ENCODE peak calls at places on chromosomes 5 and 9, in nine cellular contexts. One of them, this sample, is unnamed.

GRCh38 chr9:94805585-94805984 is 79.1 kb downstream of the AOPEP start:
- DNase-seq in GF-D8: no peak
- DNase-seq in stimulated activated naive CD4-positive, alpha-beta T cell: no peak
- DNase-seq in GM20000: no peak
- DNase-seq in cardiac fibroblast: peak
- DNase-seq in posterior vena cava: no peak
- DNase-seq in endothelial cell: no peak
- DNase-seq in nephron progenitor cell: no peak
- DNase-seq in mucosa of descending colon: peak
- DNase-seq in this sample: peak

GRCh38 chr5:119080975-119081374 is 10.1 kb downstream of the DMXL1 start:
- DNase-seq in GF-D8: no peak
- DNase-seq in nephron progenitor cell: no peak
- DNase-seq in stimulated activated naive CD4-positive, alpha-beta T cell: no peak
- DNase-seq in mucosa of descending colon: no peak
- DNase-seq in GM20000: no peak
- DNase-seq in endothelial cell: no peak
- DNase-seq in cardiac fibroblast: no peak
- DNase-seq in posterior vena cava: no peak
- DNase-seq in this sample: no peak

GRCh38 chr5:139435676-139436075 is 3.6 kb downstream of the DNAJC18 start:
- DNase-seq in stimulated activated naive CD4-positive, alpha-beta T cell: no peak
- DNase-seq in GM20000: no peak
- DNase-seq in nephron progenitor cell: no peak
- DNase-seq in endothelial cell: no peak
- DNase-seq in posterior vena cava: peak
- DNase-seq in cardiac fibroblast: no peak
- DNase-seq in mucosa of descending colon: no peak
- DNase-seq in GF-D8: no peak
- DNase-seq in this sample: no peak

GRCh38 chr9:121684381-121685145 is 33.1 kb downstream of the DAB2IP start:
- DNase-seq in nephron progenitor cell: peak
- DNase-seq in posterior vena cava: peak
- DNase-seq in stimulated activated naive CD4-positive, alpha-beta T cell: no peak
- DNase-seq in cardiac fibroblast: peak
- DNase-seq in GF-D8: no peak
- DNase-seq in GM20000: peak
- DNase-seq in mucosa of descending colon: peak
- DNase-seq in endothelial cell: peak
- DNase-seq in this sample: no peak

GRCh38 chr5:31531543-31531887 is 378 bp downstream of the DROSHA start:
- DNase-seq in stimulated activated naive CD4-positive, alpha-beta T cell: peak
- DNase-seq in mucosa of descending colon: peak
- DNase-seq in endothelial cell: peak
- DNase-seq in cardiac fibroblast: peak
- DNase-seq in posterior vena cava: no peak
- DNase-seq in GM20000: peak
- DNase-seq in GF-D8: no peak
- DNase-seq in nephron progenitor cell: peak
- DNase-seq in this sample: peak

GRCh38 chr9:114072181-114073140 is 5.6 kb downstream of the AMBP start:
- DNase-seq in nephron progenitor cell: no peak
- DNase-seq in posterior vena cava: peak
- DNase-seq in GF-D8: no peak
- DNase-seq in mucosa of descending colon: peak
- DNase-seq in endothelial cell: no peak
- DNase-seq in stimulated activated naive CD4-positive, alpha-beta T cell: no peak
- DNase-seq in cardiac fibroblast: peak
- DNase-seq in GM20000: no peak
- DNase-seq in this sample: no peak

GRCh38 chr9:36034234-36034633 is 2.5 kb upstream of the RECK start:
- DNase-seq in nephron progenitor cell: no peak
- DNase-seq in endothelial cell: no peak
- DNase-seq in GF-D8: no peak
- DNase-seq in mucosa of descending colon: no peak
- DNase-seq in posterior vena cava: no peak
- DNase-seq in stimulated activated naive CD4-positive, alpha-beta T cell: no peak
- DNase-seq in GM20000: no peak
- DNase-seq in cardiac fibroblast: no peak
- DNase-seq in this sample: no peak

GRCh38 chr5:125005287-125005686 is 258.8 kb upstream of the ZNF608 start:
- DNase-seq in nephron progenitor cell: no peak
- DNase-seq in posterior vena cava: no peak
- DNase-seq in mucosa of descending colon: no peak
- DNase-seq in endothelial cell: no peak
- DNase-seq in GM20000: no peak
- DNase-seq in stimulated activated naive CD4-positive, alpha-beta T cell: no peak
- DNase-seq in GF-D8: no peak
- DNase-seq in cardiac fibroblast: no peak
- DNase-seq in this sample: no peak

GRCh38 chr5:57316798-57317327 is 143.0 kb downstream of the GPBP1 start:
- DNase-seq in posterior vena cava: no peak
- DNase-seq in cardiac fibroblast: peak
- DNase-seq in nephron progenitor cell: no peak
- DNase-seq in endothelial cell: no peak
- DNase-seq in GM20000: peak
- DNase-seq in stimulated activated naive CD4-positive, alpha-beta T cell: no peak
- DNase-seq in GF-D8: no peak
- DNase-seq in mucosa of descending colon: peak
- DNase-seq in this sample: peak